ENCODE peak calls at places on chromosomes 16 and 17, in ten cellular contexts. N is GM23338, V is heart right ventricle, Z is astrocyte of the cerebellum, Q is HFFc6, D is cardiac muscle cell, U is fibroblast of pulmonary artery, F is nephron progenitor cell, I is NB4, O is lower lobe of right lung. G is an unnamed sample.

GRCh38 chr16:59108374-59108773 is 374.3 kb upstream of the GOT2 start:
- DNase-seq in O (no peak), F (no peak), U (no peak), V (no peak), Z (no peak), Q (no peak), N (no peak), D (no peak), I (no peak), G (no peak)

GRCh38 chr17:28612531-28612930 is 1.5 kb downstream of the RSKR start:
- DNase-seq in Z (no peak), Q (no peak), V (no peak), O (no peak), U (no peak), N (no peak), I (peak; percentile 24), F (no peak), D (no peak), G (no peak)

GRCh38 chr17:45313419-45313771 is 3.4 kb downstream of the MAP3K14 start:
- DNase-seq in N (no peak), O (no peak), Z (no peak), Q (no peak), I (no peak), D (no peak), F (no peak), V (no peak), U (no peak), G (no peak)

GRCh38 chr17:39239640-39240314 is 14.0 kb upstream of the STAC2 start:
- DNase-seq in O (peak; percentile 72), N (peak; percentile 92), F (peak; percentile 76), I (peak; percentile 53), U (peak; percentile 29), Z (no peak), D (peak; percentile 67), Q (no peak), V (peak; percentile 30), G (no peak)

GRCh38 chr16:2896480-2897010 is 13.5 kb downstream of the FLYWCH2 start:
- DNase-seq in D (no peak), U (no peak), N (no peak), F (no peak), Z (no peak), I (no peak), V (no peak), O (peak; percentile 27), Q (no peak), G (no peak)

GRCh38 chr16:59601452-59601851 is 867.3 kb upstream of the GOT2 start:
- DNase-seq in I (no peak), D (no peak), N (no peak), Z (no peak), O (no peak), U (peak; percentile 12), F (no peak), V (no peak), Q (no peak), G (no peak)

GRCh38 chr16:11700264-11701029 is 32.2 kb downstream of the SNN start:
- DNase-seq in U (peak; percentile 37), F (no peak), I (peak; percentile 21), Z (no peak), O (no peak), Q (no peak), N (no peak), V (no peak), D (no peak), G (no peak)

GRCh38 chr16:4316103-4316731 is 350 bp downstream of the GLIS2 start:
- DNase-seq in U (no peak), V (no peak), F (peak; percentile 60), O (no peak), D (peak; percentile 61), Z (no peak), N (peak; percentile 65), I (peak; percentile 54), Q (no peak), G (no peak)

GRCh38 chr16:73231969-73232554 is 184.1 kb upstream of the ZFHX3 start:
- DNase-seq in F (no peak), V (peak; percentile 19), U (peak; percentile 20), N (no peak), Z (no peak), I (no peak), Q (no peak), O (no peak), D (no peak), G (no peak)

GRCh38 chr16:46947900-46948547 is 25.4 kb downstream of the DNAJA2 start:
- DNase-seq in N (peak; percentile 72), I (peak; percentile 72), V (no peak), U (peak; percentile 67), F (peak; percentile 19), D (peak; percentile 58), O (no peak), Z (peak; percentile 9), Q (peak; percentile 22), G (no peak)

GRCh38 chr17:68131456-68131855 is 95.9 kb downstream of the KPNA2 start:
- DNase-seq in D (no peak), F (no peak), N (no peak), O (no peak), Q (no peak), V (no peak), U (no peak), Z (no peak), I (no peak), G (no peak)

GRCh38 chr17:77884019-77884418 is 74.5 kb upstream of the TNRC6C start:
- DNase-seq in N (peak; percentile 78), F (peak; percentile 67), D (peak; percentile 73), U (peak; percentile 23), O (peak; percentile 46), Q (peak; percentile 16), I (no peak), Z (no peak), V (peak; percentile 45), G (no peak)

DNA sequence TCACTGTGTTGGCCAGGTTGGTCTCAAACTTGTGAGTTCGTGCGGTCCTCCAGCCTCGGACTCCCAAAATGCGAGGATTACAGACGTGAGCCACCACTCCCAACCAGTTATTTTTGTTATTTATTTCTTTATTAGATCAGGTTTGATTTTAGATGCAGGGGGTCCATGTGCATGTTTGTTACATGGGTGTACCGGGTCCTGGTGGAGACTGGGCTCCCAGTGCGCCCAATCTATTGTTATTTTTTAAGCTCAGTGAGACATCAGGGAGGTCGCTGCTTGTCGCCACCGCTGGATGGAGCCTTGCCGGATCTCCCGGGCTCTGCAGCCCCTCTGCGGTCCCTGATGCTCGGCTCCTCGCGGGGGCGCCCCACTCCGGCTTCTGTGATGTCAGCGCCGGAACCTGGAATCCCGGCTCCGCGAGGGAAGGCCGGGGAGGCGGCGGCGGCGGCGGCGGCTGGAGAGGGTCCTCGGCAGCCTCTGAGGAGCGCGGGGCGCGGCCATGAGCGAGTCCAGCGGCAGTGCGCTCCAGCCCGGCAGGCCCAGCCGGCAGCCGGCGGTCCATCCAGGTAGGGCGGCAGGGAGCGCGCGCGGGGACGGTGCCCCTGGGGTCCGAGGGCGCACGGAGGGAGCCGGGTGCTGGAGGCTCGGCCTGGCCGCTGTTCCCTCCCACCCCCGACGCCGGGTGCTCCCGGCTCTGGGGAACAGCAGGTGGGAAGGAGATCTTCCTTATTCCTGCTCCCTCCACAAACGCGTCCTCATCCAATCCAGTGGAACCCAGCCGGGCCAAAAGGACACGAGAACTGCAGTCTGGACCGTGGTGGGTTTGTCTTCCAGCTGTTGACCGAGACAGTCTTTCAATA is at the start of gene TMC7:
- DNase-seq in Z (peak; percentile 59), Q (peak; percentile 78), O (peak; percentile 90), D (peak; percentile 94), N (peak; percentile 97), I (peak; percentile 28), V (peak; percentile 83), U (peak; percentile 83), F (peak; percentile 96), G (peak; percentile 43)
- TF ChIP-seq CTCF in Z (peak; percentile 86), Q (peak; percentile 87), O (peak; percentile 80), D (peak; percentile 79), N (peak; percentile 67), I (no peak), V (peak; percentile 77), U (peak; percentile 67), F (peak; percentile 74), G (peak; percentile 88)

GRCh38 chr17:48231995-48232729 is 124.6 kb downstream of the SNX11 start:
- DNase-seq in N (no peak), D (no peak), U (no peak), V (no peak), Z (no peak), O (no peak), I (no peak), Q (no peak), F (no peak), G (no peak)

GRCh38 chr17:48223945-48224344 is 116.4 kb downstream of the SNX11 start:
- DNase-seq in N (no peak), Q (no peak), D (no peak), F (no peak), Z (no peak), U (no peak), I (no peak), V (no peak), O (no peak), G (no peak)

GRCh38 chr17:48225725-48226567 is 118.4 kb downstream of the SNX11 start:
- DNase-seq in U (no peak), F (no peak), N (no peak), V (no peak), D (no peak), Z (no peak), O (no peak), I (no peak), Q (no peak), G (no peak)

GRCh38 chr17:48228720-48229119 is 121.2 kb downstream of the SNX11 start:
- DNase-seq in Z (no peak), D (no peak), U (no peak), Q (no peak), I (peak; percentile 3), F (no peak), N (peak; percentile 79), V (no peak), O (no peak), G (no peak)
- TF ChIP-seq CTCF in Z (no peak), D (no peak), U (no peak), Q (no peak), I (peak; percentile 46), F (no peak), N (peak; percentile 67), V (no peak), O (no peak), G (no peak)

DNA sequence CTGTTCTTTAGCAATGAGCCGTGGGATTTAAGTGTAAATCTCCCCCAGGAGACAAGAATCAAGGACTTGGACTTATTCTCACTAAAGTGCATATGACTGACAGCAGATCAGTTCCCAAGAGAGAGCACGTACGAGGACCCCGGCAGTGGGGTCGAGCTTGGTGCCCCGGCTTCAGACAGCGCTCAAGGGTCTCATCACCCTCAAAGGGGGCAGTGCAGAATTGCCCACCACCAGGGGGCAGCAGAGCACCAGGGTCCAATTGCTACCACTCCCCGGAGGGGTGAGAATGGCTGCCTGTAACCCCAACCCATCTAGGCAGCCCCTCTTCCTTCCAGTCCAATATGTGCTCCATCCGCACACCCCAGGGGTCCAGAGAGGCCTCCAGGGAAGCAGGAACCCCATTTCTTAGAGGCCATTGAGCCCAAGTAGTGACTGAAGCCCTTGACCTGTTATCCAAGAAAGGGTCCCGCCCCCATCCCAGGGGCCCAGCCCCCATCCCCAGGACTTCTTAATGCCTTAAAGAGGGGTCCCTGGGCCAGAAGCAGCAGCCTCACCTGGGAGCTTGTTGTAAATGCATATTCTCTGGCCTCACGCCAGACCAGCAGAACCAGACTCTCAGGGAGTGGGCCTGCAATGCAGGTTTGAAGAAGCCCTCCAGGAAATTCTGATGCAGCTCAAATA is 86.1 kb downstream of the ZDHHC7 start:
- DNase-seq in O (peak; percentile 75), Z (no peak), U (no peak), V (peak; percentile 79), D (peak; percentile 60), Q (no peak), N (peak; percentile 80), F (peak; percentile 54), I (peak; percentile 76), G (no peak)
- TF ChIP-seq CTCF in O (peak; percentile 85), Z (peak; percentile 66), U (peak; percentile 75), V (peak; percentile 83), D (peak; percentile 84), Q (peak; percentile 99), N (peak; percentile 83), F (peak; percentile 57), I (peak; percentile 95), G (peak; percentile 81)

GRCh38 chr16:67486805-67487204 is 3.5 kb upstream of the AGRP start:
- DNase-seq in Q (no peak), V (no peak), Z (no peak), D (no peak), N (no peak), I (peak; percentile 82), F (no peak), U (peak; percentile 36), O (peak; percentile 53), G (no peak)
- TF ChIP-seq CTCF in Q (no peak), V (no peak), Z (no peak), D (no peak), N (no peak), I (no peak), F (no peak), U (no peak), O (no peak), G (no peak)

G was measured in AG09319.